ENCODE peak calls at places on chromosomes 11 and 22, in nine cellular contexts. I, T, O, Z, E, H, R, X and V are unnamed samples.

GRCh38 chr11:8219257-8220021 is 44.2 kb downstream of the LMO1 start:
- DNase-seq in I (peak), T (peak), O (no peak), Z (peak), E (no peak), H (no peak), R (peak), X (peak), V (peak)

GRCh38 chr22:43376765-43377485 is 33.8 kb upstream of the SCUBE1 start:
- DNase-seq in I (no peak), T (no peak), O (no peak), Z (no peak), E (no peak), H (no peak), R (no peak), X (peak), V (no peak)

GRCh38 chr22:22767876-22768602 is 119.6 kb upstream of the IGLL5 start:
- DNase-seq in I (peak), T (peak), O (no peak), Z (no peak), E (no peak), H (no peak), R (no peak), X (no peak), V (no peak)

GRCh38 chr11:65445604-65446445 is 23.2 kb downstream of the NEAT1 start:
- DNase-seq in I (peak), T (peak), O (no peak), Z (no peak), E (peak), H (no peak), R (no peak), X (peak), V (peak)

GRCh38 chr22:46783721-46784120 is 21.3 kb downstream of the TBC1D22A start:
- DNase-seq in I (no peak), T (peak), O (no peak), Z (no peak), E (no peak), H (no peak), R (no peak), X (no peak), V (no peak)

GRCh38 chr11:130070109-130070828 is 575 bp downstream of the APLP2 start:
- DNase-seq in I (peak), T (no peak), O (peak), Z (no peak), E (peak), H (peak), R (peak), X (peak), V (peak)

GRCh38 chr22:19612866-19613572 is 88.8 kb upstream of the CLDN5 start:
- DNase-seq in I (no peak), T (no peak), O (no peak), Z (no peak), E (no peak), H (no peak), R (no peak), X (no peak), V (no peak)

GRCh38 chr22:49015993-49016908 is 811.4 kb downstream of the BRD1 start:
- DNase-seq in I (no peak), T (no peak), O (peak), Z (no peak), E (peak), H (no peak), R (peak), X (no peak), V (no peak)

GRCh38 chr11:115958089-115959000 is 454.1 kb upstream of the CADM1 start:
- DNase-seq in I (no peak), T (no peak), O (no peak), Z (no peak), E (no peak), H (no peak), R (no peak), X (no peak), V (no peak)

GRCh38 chr11:33086017-33086416 is 46.6 kb downstream of the TCP11L1 start:
- DNase-seq in I (no peak), T (no peak), O (no peak), Z (no peak), E (no peak), H (no peak), R (no peak), X (no peak), V (no peak)

GRCh38 chr22:22710719-22711531 is 66.5 kb downstream of the GGTLC2 start:
- DNase-seq in I (peak), T (peak), O (peak), Z (no peak), E (peak), H (peak), R (peak), X (peak), V (peak)

GRCh38 chr11:76243157-76243556 is 36.9 kb upstream of the WNT11 start:
- DNase-seq in I (no peak), T (no peak), O (no peak), Z (no peak), E (no peak), H (no peak), R (no peak), X (no peak), V (no peak)

GRCh38 chr11:4455439-4455838 is 6.3 kb downstream of the OR52K2 start:
- DNase-seq in I (no peak), T (no peak), O (no peak), Z (no peak), E (no peak), H (no peak), R (no peak), X (no peak), V (no peak)

GRCh38 chr11:67356867-67357561 is 3.7 kb upstream of the POLD4 start:
- DNase-seq in I (peak), T (peak), O (peak), Z (peak), E (peak), H (peak), R (peak), X (peak), V (peak)

GRCh38 chr11:128828350-128828749 is 38.7 kb downstream of the KCNJ1 start:
- DNase-seq in I (no peak), T (peak), O (no peak), Z (no peak), E (peak), H (no peak), R (no peak), X (no peak), V (no peak)

GRCh38 chr22:29816128-29816527 is 21.9 kb downstream of the ASCC2 start:
- DNase-seq in I (peak), T (peak), O (peak), Z (no peak), E (no peak), H (no peak), R (peak), X (no peak), V (no peak)

GRCh38 chr11:11044137-11044855 is 186.4 kb upstream of the ZBED5 start:
- DNase-seq in I (peak), T (no peak), O (no peak), Z (no peak), E (no peak), H (no peak), R (no peak), X (no peak), V (no peak)

GRCh38 chr11:115379528-115379927 is 124.7 kb downstream of the CADM1 start:
- DNase-seq in I (no peak), T (no peak), O (no peak), Z (no peak), E (no peak), H (no peak), R (no peak), X (no peak), V (no peak)

GRCh38 chr11:47269829-47270305 is at the start of gene MADD:
- DNase-seq in I (peak), T (peak), O (peak), Z (no peak), E (peak), H (peak), R (peak), X (peak), V (peak)

GRCh38 chr22:45389546-45389945 is 23.9 kb downstream of the SMC1B start:
- DNase-seq in I (no peak), T (no peak), O (no peak), Z (no peak), E (no peak), H (no peak), R (no peak), X (no peak), V (no peak)

GRCh38 chr22:44116755-44117684 is 63.7 kb upstream of the PARVG start:
- DNase-seq in I (no peak), T (no peak), O (peak), Z (no peak), E (no peak), H (no peak), R (no peak), X (peak), V (no peak)

GRCh38 chr11:75850787-75851186 is 35.8 kb downstream of the UVRAG start:
- DNase-seq in I (peak), T (peak), O (no peak), Z (no peak), E (no peak), H (no peak), R (no peak), X (no peak), V (no peak)

GRCh38 chr11:5197538-5197937 is 2.9 kb downstream of the OR51V1 start:
- DNase-seq in I (no peak), T (peak), O (no peak), Z (no peak), E (no peak), H (no peak), R (no peak), X (no peak), V (no peak)

GRCh38 chr11:115530752-115531151 is 26.5 kb upstream of the CADM1 start:
- DNase-seq in I (no peak), T (no peak), O (no peak), Z (no peak), E (no peak), H (no peak), R (no peak), X (no peak), V (no peak)

GRCh38 chr11:36222755-36223635 is 66.2 kb downstream of the COMMD9 start:
- DNase-seq in I (peak), T (peak), O (no peak), Z (no peak), E (no peak), H (no peak), R (no peak), X (no peak), V (no peak)

GRCh38 chr22:41828516-41828915 is 4.4 kb upstream of the SREBF2 start:
- DNase-seq in I (no peak), T (no peak), O (no peak), Z (no peak), E (no peak), H (no peak), R (no peak), X (peak), V (peak)

GRCh38 chr22:19057999-19058491 is 64.2 kb downstream of the DGCR2 start:
- DNase-seq in I (no peak), T (no peak), O (no peak), Z (no peak), E (peak), H (no peak), R (no peak), X (peak), V (no peak)

GRCh38 chr11:130209128-130209932 is 49.7 kb downstream of the ST14 start:
- DNase-seq in I (no peak), T (no peak), O (no peak), Z (no peak), E (peak), H (no peak), R (no peak), X (no peak), V (no peak)

GRCh38 chr22:24181088-24181995 is at the start of gene SUSD2:
- DNase-seq in I (peak), T (no peak), O (no peak), Z (no peak), E (no peak), H (no peak), R (peak), X (peak), V (no peak)
- H3K4me3 ChIP-seq in I (peak), T (peak), O (peak), Z (no peak), E (no peak), H (no peak), R (no peak), X (no peak), V (no peak)

GRCh38 chr11:104654414-104654813 is 243.8 kb downstream of the CASP12 start:
- DNase-seq in I (no peak), T (no peak), O (no peak), Z (no peak), E (no peak), H (no peak), R (no peak), X (no peak), V (no peak)

GRCh38 chr11:104650234-104650633 is 248.0 kb downstream of the CASP12 start:
- DNase-seq in I (no peak), T (peak), O (no peak), Z (no peak), E (no peak), H (peak), R (no peak), X (no peak), V (no peak)

GRCh38 chr11:104649002-104649401 is 249.3 kb downstream of the CASP12 start:
- DNase-seq in I (no peak), T (no peak), O (no peak), Z (no peak), E (no peak), H (no peak), R (no peak), X (no peak), V (no peak)

GRCh38 chr11:104657083-104657482 is 241.2 kb downstream of the CASP12 start:
- DNase-seq in I (no peak), T (no peak), O (no peak), Z (no peak), E (no peak), H (no peak), R (no peak), X (no peak), V (no peak)

DNA sequence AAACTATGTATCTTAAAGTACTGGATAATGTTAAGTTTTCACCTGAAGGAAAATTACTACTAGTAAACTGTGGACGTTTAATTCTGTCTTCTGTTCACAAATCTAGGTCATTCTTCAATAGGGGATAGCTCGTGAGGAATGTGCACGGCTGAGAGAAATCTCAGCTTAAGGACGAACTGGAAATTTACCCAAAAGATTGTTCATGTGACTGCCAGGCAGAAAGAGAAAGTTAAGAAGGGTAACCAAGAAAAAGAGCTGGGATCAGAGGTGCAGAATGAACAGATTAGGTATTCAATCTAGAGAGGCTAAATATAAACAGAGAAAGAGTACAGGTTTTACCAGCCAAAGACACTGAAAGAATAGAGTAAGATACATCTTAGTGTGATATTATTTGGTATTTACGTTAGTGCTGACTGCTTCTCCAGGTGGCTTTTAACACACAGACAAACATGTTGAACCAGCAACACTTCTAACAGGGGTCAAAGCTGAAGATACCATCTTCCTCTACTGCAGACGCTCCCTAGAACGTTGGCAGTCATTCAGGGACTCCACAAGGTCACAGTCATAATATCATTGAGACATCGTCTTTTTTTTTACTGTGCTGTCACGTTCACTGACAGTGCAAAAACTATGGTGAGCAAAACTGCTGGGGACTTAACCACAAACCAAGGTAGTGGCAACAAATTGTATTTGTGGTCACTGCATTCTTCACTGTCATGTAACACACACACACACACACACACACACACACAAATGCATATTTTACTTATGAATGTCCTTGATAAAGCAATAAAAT is 245.1 kb downstream of the CASP12 start:
- DNase-seq in I (peak), T (peak), O (no peak), Z (no peak), E (no peak), H (no peak), R (no peak), X (no peak), V (no peak)
- H3K4me3 ChIP-seq in I (no peak), T (no peak), O (peak), Z (no peak), E (no peak), H (no peak), R (no peak), X (no peak), V (no peak)

DNA sequence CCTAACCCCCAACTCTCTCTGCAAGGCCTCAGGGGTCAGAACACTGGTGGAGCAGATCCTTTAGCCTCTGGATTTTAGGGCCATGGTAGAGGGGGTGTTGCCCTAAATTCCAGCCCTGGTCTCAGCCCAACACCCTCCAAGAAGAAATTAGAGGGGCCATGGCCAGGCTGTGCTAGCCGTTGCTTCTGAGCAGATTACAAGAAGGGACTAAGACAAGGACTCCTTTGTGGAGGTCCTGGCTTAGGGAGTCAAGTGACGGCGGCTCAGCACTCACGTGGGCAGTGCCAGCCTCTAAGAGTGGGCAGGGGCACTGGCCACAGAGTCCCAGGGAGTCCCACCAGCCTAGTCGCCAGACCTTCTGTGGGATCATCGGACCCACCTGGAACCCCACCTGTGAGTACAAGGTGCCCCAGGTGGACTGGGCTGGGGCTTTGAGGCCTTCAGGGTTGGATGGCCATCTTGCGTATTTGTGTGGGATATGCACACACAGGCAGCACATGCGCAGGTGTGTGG is at the start of gene BEST1:
- DNase-seq in I (no peak), T (no peak), O (no peak), Z (no peak), E (no peak), H (no peak), R (no peak), X (no peak), V (no peak)
- H3K4me3 ChIP-seq in I (no peak), T (no peak), O (no peak), Z (no peak), E (no peak), H (no peak), R (no peak), X (no peak), V (no peak)

GRCh38 chr11:9719949-9720646 is 56.2 kb downstream of the SWAP70 start:
- DNase-seq in I (no peak), T (no peak), O (no peak), Z (no peak), E (no peak), H (no peak), R (no peak), X (no peak), V (no peak)
- H3K4me3 ChIP-seq in I (no peak), T (no peak), O (no peak), Z (no peak), E (no peak), H (no peak), R (no peak), X (no peak), V (no peak)

GRCh38 chr11:119365071-119365591 is 16.4 kb downstream of the USP2 start:
- DNase-seq in I (no peak), T (peak), O (no peak), Z (no peak), E (no peak), H (no peak), R (no peak), X (no peak), V (no peak)

GRCh38 chr11:119369035-119369925 is 12.2 kb downstream of the USP2 start:
- DNase-seq in I (no peak), T (peak), O (no peak), Z (no peak), E (no peak), H (no peak), R (no peak), X (no peak), V (no peak)

GRCh38 chr11:119368121-119369034 is 13.1 kb downstream of the USP2 start:
- DNase-seq in I (peak), T (peak), O (peak), Z (no peak), E (no peak), H (no peak), R (peak), X (peak), V (peak)

GRCh38 chr11:119366690-119367620 is 14.5 kb downstream of the USP2 start:
- DNase-seq in I (no peak), T (peak), O (no peak), Z (no peak), E (no peak), H (no peak), R (no peak), X (no peak), V (no peak)

DNA sequence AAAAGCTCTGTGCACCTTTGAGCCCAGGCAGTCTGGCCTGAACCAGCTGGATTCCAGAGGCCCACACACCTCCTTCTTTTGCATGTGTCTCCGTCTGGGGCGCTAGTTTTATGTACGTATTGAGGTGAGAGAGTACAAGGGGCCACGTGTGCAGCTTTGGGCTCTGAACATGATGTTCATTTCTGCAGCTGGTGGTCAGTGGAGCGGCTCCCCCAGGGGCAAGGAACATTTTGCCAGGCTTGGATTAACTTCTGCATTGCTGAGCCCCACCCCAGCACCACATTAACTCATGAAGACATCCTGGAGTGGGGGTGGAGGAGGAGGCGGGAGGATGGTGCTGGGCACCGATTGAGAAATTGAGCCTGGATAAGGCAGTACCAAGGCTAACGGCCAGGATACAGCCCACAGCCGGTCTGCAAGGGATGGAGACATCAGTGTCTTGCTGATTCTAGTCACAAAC is 13.8 kb downstream of the USP2 start:
- DNase-seq in I (no peak), T (peak), O (no peak), Z (no peak), E (no peak), H (no peak), R (no peak), X (no peak), V (no peak)
- H3K4me3 ChIP-seq in I (no peak), T (no peak), O (peak), Z (no peak), E (no peak), H (no peak), R (no peak), X (no peak), V (no peak)

DNA sequence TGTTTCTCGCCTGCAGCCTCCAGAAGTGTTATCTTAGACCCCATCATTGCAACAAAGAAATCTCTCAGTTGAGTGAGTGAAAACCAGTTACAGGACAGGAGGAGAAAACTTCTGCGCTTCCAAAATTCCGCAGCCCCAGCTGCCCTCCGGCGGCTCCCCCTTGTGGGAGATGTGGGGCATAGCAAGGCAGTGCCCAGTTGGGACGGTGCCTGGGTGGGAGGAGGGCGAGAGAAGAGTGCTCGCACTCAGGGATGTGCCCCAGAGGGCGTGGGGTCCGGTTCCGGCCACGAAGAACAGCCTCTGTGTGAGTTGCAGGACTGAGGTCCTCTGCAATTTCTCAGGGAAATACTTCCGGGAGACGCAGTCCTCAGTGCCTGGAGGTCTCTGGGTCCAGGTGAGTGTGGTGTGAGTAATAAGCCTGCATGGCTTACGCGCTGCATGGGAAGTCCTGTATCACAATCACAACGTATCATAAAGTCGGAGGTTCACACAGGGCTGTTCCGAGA is 87.0 kb upstream of the BLID start:
- DNase-seq in I (peak), T (peak), O (peak), Z (no peak), E (peak), H (peak), R (peak), X (peak), V (peak)
- H3K4me3 ChIP-seq in I (peak), T (peak), O (peak), Z (peak), E (no peak), H (no peak), R (peak), X (no peak), V (no peak)

GRCh38 chr11:44270403-44271192 is 39.3 kb downstream of the ALX4 start:
- DNase-seq in I (peak), T (no peak), O (no peak), Z (no peak), E (peak), H (no peak), R (no peak), X (no peak), V (peak)
- H3K4me3 ChIP-seq in I (no peak), T (no peak), O (no peak), Z (no peak), E (no peak), H (no peak), R (no peak), X (no peak), V (peak)

GRCh38 chr11:104876838-104877500 is 21.3 kb downstream of the CASP12 start:
- DNase-seq in I (no peak), T (no peak), O (no peak), Z (no peak), E (no peak), H (peak), R (no peak), X (no peak), V (no peak)
- H3K4me3 ChIP-seq in I (no peak), T (no peak), O (no peak), Z (no peak), E (no peak), H (peak), R (no peak), X (no peak), V (no peak)